ENCODE peak calls at places on chromosomes 1 and 21, in seven cellular contexts. H is retinal pigment epithelial cell; V is CD8-positive, alpha-beta T cell; Y is B cell; B is uterus; Q is fibroblast of pulmonary artery; J is cardiac fibroblast. I is an unnamed sample.

GRCh38 chr1:216824511-216824910 is 101.3 kb upstream of the ESRRG start:
- DNase-seq in H (no peak), V (no peak), Y (no peak), B (no peak), Q (no peak), J (no peak), I (no peak)

GRCh38 chr1:167617100-167617949 is 12.7 kb upstream of the RCSD1 start:
- DNase-seq in H (no peak), V (no peak), Y (peak; percentile 80), B (no peak), Q (peak; percentile 87), J (peak; percentile 78), I (no peak)

GRCh38 chr1:218664385-218665170 is 319.4 kb downstream of the TGFB2 start:
- DNase-seq in H (no peak), V (no peak), Y (no peak), B (no peak), Q (no peak), J (no peak), I (no peak)

GRCh38 chr1:53057134-53057533 is 4.9 kb upstream of the PODN start:
- DNase-seq in H (no peak), V (no peak), Y (no peak), B (no peak), Q (peak; percentile 16), J (peak; percentile 59), I (no peak)

GRCh38 chr1:21907079-21907418 is 30.1 kb downstream of the HSPG2 start:
- DNase-seq in H (no peak), V (no peak), Y (no peak), B (no peak), Q (no peak), J (no peak), I (no peak)

GRCh38 chr21:29334717-29335428 is 36.2 kb downstream of the BACH1 start:
- DNase-seq in H (no peak), V (no peak), Y (no peak), B (no peak), Q (peak; percentile 69), J (peak; percentile 73), I (no peak)

GRCh38 chr1:212692774-212693644 is 6.6 kb downstream of the BATF3 start:
- DNase-seq in H (no peak), V (no peak), Y (no peak), B (no peak), Q (no peak), J (no peak), I (no peak)

GRCh38 chr1:41122851-41123518 is 101.5 kb upstream of the SLFNL1 start:
- DNase-seq in H (peak; percentile 60), V (no peak), Y (peak; percentile 8), B (no peak), Q (peak; percentile 63), J (peak; percentile 64), I (peak; percentile 73)

GRCh38 chr1:180652791-180653190 is 21.0 kb downstream of the XPR1 start:
- DNase-seq in H (no peak), V (no peak), Y (no peak), B (no peak), Q (no peak), J (no peak), I (no peak)

GRCh38 chr1:56073614-56074356 is 505.6 kb downstream of the PLPP3 start:
- DNase-seq in H (no peak), V (no peak), Y (no peak), B (peak; percentile 56), Q (peak; percentile 91), J (peak; percentile 96), I (no peak)

GRCh38 chr1:41512701-41513387 is 28.4 kb upstream of the EDN2 start:
- DNase-seq in H (no peak), V (no peak), Y (no peak), B (no peak), Q (no peak), J (no peak), I (no peak)

GRCh38 chr1:10631811-10632481 is 157.2 kb downstream of the PEX14 start:
- DNase-seq in H (no peak), V (no peak), Y (no peak), B (no peak), Q (no peak), J (no peak), I (no peak)

GRCh38 chr1:168623003-168623828 is 46.8 kb downstream of the XCL1 start:
- DNase-seq in H (no peak), V (no peak), Y (no peak), B (no peak), Q (peak; percentile 66), J (peak; percentile 69), I (peak; percentile 64)

GRCh38 chr21:37551406-37552355 is 185.1 kb downstream of the DYRK1A start:
- DNase-seq in H (no peak), V (no peak), Y (no peak), B (peak; percentile 42), Q (peak; percentile 79), J (peak; percentile 75), I (no peak)

GRCh38 chr1:108824051-108824450 is 32.8 kb downstream of the AKNAD1 start:
- DNase-seq in H (no peak), V (no peak), Y (no peak), B (no peak), Q (no peak), J (no peak), I (no peak)

GRCh38 chr1:71908871-71909390 is 373.4 kb downstream of the NEGR1 start:
- DNase-seq in H (no peak), V (no peak), Y (no peak), B (no peak), Q (no peak), J (no peak), I (no peak)

GRCh38 chr1:26771643-26772321 is 16.0 kb upstream of the PIGV start:
- DNase-seq in H (peak; percentile 89), V (no peak), Y (no peak), B (peak; percentile 55), Q (peak; percentile 95), J (peak; percentile 96), I (peak; percentile 53)

GRCh38 chr1:214548988-214549387 is 2.4 kb downstream of the PTPN14 start:
- DNase-seq in H (no peak), V (no peak), Y (no peak), B (peak; percentile 46), Q (peak; percentile 55), J (peak; percentile 52), I (peak; percentile 43)

GRCh38 chr1:26546375-26546774 is 16.8 kb downstream of the RPS6KA1 start:
- DNase-seq in H (no peak), V (no peak), Y (no peak), B (no peak), Q (no peak), J (no peak), I (no peak)

GRCh38 chr1:29057700-29058099 is 66.0 kb downstream of the TMEM200B start:
- DNase-seq in H (no peak), V (no peak), Y (no peak), B (no peak), Q (no peak), J (no peak), I (no peak)

GRCh38 chr1:76433528-76433927 is 359.0 kb downstream of the ST6GALNAC3 start:
- DNase-seq in H (no peak), V (no peak), Y (no peak), B (no peak), Q (peak; percentile 36), J (peak; percentile 16), I (no peak)

GRCh38 chr1:113201560-113201959 is 128.6 kb downstream of the LRIG2 start:
- DNase-seq in H (no peak), V (no peak), Y (no peak), B (no peak), Q (no peak), J (no peak), I (no peak)
- TF ChIP-seq CTCF in H (no peak), V (no peak), Y (no peak), B (no peak), Q (no peak), J (no peak), I (no peak)

GRCh38 chr1:39090757-39091156 is 64.6 kb downstream of the NDUFS5 start:
- DNase-seq in H (no peak), V (no peak), Y (no peak), B (no peak), Q (no peak), J (no peak), I (no peak)

GRCh38 chr1:39087109-39087834 is 61.1 kb downstream of the NDUFS5 start:
- DNase-seq in H (no peak), V (no peak), Y (no peak), B (peak; percentile 68), Q (peak; percentile 74), J (peak; percentile 82), I (no peak)

GRCh38 chr1:39086386-39087108 is 60.4 kb downstream of the NDUFS5 start:
- DNase-seq in H (no peak), V (no peak), Y (no peak), B (peak; percentile 34), Q (no peak), J (no peak), I (no peak)

GRCh38 chr1:39089811-39090519 is 63.8 kb downstream of the NDUFS5 start:
- DNase-seq in H (no peak), V (no peak), Y (no peak), B (no peak), Q (peak; percentile 39), J (peak; percentile 65), I (no peak)

GRCh38 chr1:39088658-39089057 is 62.5 kb downstream of the NDUFS5 start:
- DNase-seq in H (no peak), V (no peak), Y (no peak), B (no peak), Q (no peak), J (no peak), I (no peak)
- TF ChIP-seq CTCF in H (no peak), V (no peak), Y (no peak), B (no peak), Q (no peak), J (no peak), I (no peak)

GRCh38 chr1:19602486-19602885 is 41.6 kb upstream of the NBL1 start:
- DNase-seq in H (no peak), V (no peak), Y (no peak), B (no peak), Q (no peak), J (no peak), I (no peak)
- TF ChIP-seq CTCF in H (no peak), V (no peak), Y (no peak), B (no peak), Q (no peak), J (no peak), I (no peak)

GRCh38 chr1:30857062-30857461 is 51.5 kb downstream of the SDC3 start:
- DNase-seq in H (no peak), V (no peak), Y (no peak), B (no peak), Q (no peak), J (no peak), I (no peak)

GRCh38 chr1:30855686-30856259 is 52.8 kb downstream of the SDC3 start:
- DNase-seq in H (no peak), V (no peak), Y (no peak), B (no peak), Q (no peak), J (no peak), I (no peak)

GRCh38 chr1:30860320-30860652 is 48.3 kb downstream of the SDC3 start:
- DNase-seq in H (no peak), V (no peak), Y (no peak), B (no peak), Q (no peak), J (no peak), I (no peak)

GRCh38 chr1:30856260-30856790 is 52.2 kb downstream of the SDC3 start:
- DNase-seq in H (no peak), V (no peak), Y (no peak), B (no peak), Q (no peak), J (peak; percentile 29), I (peak; percentile 32)

DNA sequence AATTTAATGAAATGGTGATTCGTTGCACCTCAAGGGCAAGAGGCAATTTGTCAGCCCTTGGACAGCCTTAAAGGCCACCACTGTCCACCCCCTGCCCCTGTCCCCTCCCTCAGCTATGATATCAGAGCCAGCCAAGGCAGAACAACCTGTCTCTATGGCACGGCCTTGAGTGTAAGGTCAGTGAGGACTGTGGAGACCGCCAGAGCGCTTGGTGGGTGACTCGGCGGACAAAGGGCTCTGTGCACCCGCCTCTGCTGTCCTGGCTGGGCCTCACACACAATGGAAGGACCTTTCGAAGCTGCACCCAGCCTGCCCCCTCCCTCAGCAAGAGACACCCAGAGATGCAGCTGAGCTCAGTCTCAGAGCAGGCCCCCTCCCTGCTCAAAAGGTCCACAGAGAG is 50.6 kb downstream of the SDC3 start:
- DNase-seq in H (no peak), V (no peak), Y (no peak), B (no peak), Q (no peak), J (no peak), I (no peak)
- TF ChIP-seq CTCF in H (no peak), V (no peak), Y (no peak), B (no peak), Q (no peak), J (no peak), I (no peak)